ENCODE peak calls at places on chromosome 18, in six cellular contexts. U is gastrocnemius medialis, S is amygdala, F is NCI-H69, Y is left ventricle myocardium superior, T is GM12864. W is an unnamed sample.

GRCh38 chr18:46649071-46649862 is 7.8 kb downstream of the LOXHD1 start:
- DNase-seq in Y (no peak), F (no peak), S (no peak), T (no peak), U (no peak), W (no peak)

GRCh38 chr18:63241317-63241712 is 78.3 kb downstream of the BCL2 start:
- DNase-seq in U (no peak), T (no peak), F (no peak), Y (no peak), S (no peak), W (no peak)

GRCh38 chr18:36402765-36403396 is 105.4 kb downstream of the FHOD3 start:
- DNase-seq in S (no peak), U (no peak), T (no peak), F (peak), Y (peak), W (no peak)

GRCh38 chr18:13266208-13267100 is 47.9 kb downstream of the LDLRAD4 start:
- DNase-seq in U (no peak), F (peak), T (no peak), S (no peak), Y (peak), W (no peak)

GRCh38 chr18:3985664-3986063 is 469.4 kb downstream of the DLGAP1 start:
- DNase-seq in S (no peak), T (no peak), U (no peak), Y (no peak), F (peak), W (no peak)

GRCh38 chr18:61589053-61589723 is 256.0 kb downstream of the CDH20 start:
- DNase-seq in Y (no peak), F (no peak), S (no peak), U (no peak), T (no peak), W (no peak)

GRCh38 chr18:3340682-3341097 is 78.8 kb downstream of the MYL12B start:
- DNase-seq in T (no peak), Y (no peak), U (no peak), S (no peak), F (peak), W (no peak)

GRCh38 chr18:39604836-39605235 is 2039.2 kb upstream of the CELF4 start:
- DNase-seq in T (no peak), Y (no peak), U (no peak), S (no peak), F (no peak), W (no peak)

GRCh38 chr18:55018602-55019001 is 59.3 kb upstream of the CCDC68 start:
- DNase-seq in S (no peak), Y (no peak), F (no peak), T (no peak), U (no peak), W (no peak)

GRCh38 chr18:3458378-3458777 is 8.4 kb downstream of the TGIF1 start:
- DNase-seq in U (no peak), S (no peak), F (no peak), T (no peak), Y (no peak), W (no peak)

GRCh38 chr18:58359226-58360019 is 269.5 kb downstream of the ALPK2 start:
- DNase-seq in T (no peak), U (no peak), S (no peak), Y (no peak), F (no peak), W (no peak)

GRCh38 chr18:2686349-2686968 is 30.9 kb downstream of the SMCHD1 start:
- DNase-seq in S (no peak), F (peak), T (no peak), Y (no peak), U (no peak), W (no peak)

GRCh38 chr18:53687002-53687401 is 537.5 kb downstream of the MBD2 start:
- DNase-seq in S (no peak), U (no peak), F (no peak), Y (no peak), T (no peak), W (no peak)

GRCh38 chr18:24055878-24056277 is 41.3 kb downstream of the TTC39C start:
- DNase-seq in Y (no peak), U (no peak), T (no peak), S (no peak), F (peak), W (no peak)

GRCh38 chr18:37042381-37042780 is 213.5 kb downstream of the KIAA1328 start:
- DNase-seq in Y (no peak), U (no peak), S (no peak), F (peak), T (no peak), W (no peak)

GRCh38 chr18:21109936-21110666 is 1.5 kb downstream of the ROCK1 start:
- DNase-seq in T (no peak), S (no peak), F (no peak), Y (no peak), U (no peak), W (no peak)

GRCh38 chr18:78724214-78724834 is 255.3 kb upstream of the SALL3 start:
- DNase-seq in S (no peak), U (no peak), Y (no peak), F (no peak), T (no peak), W (no peak)

GRCh38 chr18:77114564-77115391 is 17.8 kb downstream of the MBP start:
- DNase-seq in Y (peak), T (no peak), S (no peak), F (no peak), U (peak), W (no peak)

GRCh38 chr18:13568443-13569392 is 157.6 kb downstream of the FAM210A start:
- DNase-seq in U (no peak), F (no peak), S (no peak), T (no peak), Y (no peak), W (peak)

GRCh38 chr18:37412757-37413156 is 152.8 kb downstream of the CELF4 start:
- DNase-seq in F (no peak), T (no peak), Y (no peak), U (no peak), S (no peak), W (no peak)

GRCh38 chr18:62979172-62979571 is 263.8 kb downstream of the PHLPP1 start:
- DNase-seq in S (peak), T (no peak), F (peak), Y (no peak), U (peak), W (no peak)

GRCh38 chr18:75162467-75162866 is 46.5 kb downstream of the PTGR3 start:
- DNase-seq in Y (no peak), S (no peak), T (no peak), F (no peak), U (peak), W (no peak)

GRCh38 chr18:41906528-41907256 is 48.3 kb upstream of the PIK3C3 start:
- DNase-seq in S (no peak), U (no peak), F (peak), T (peak), Y (no peak), W (peak)

GRCh38 chr18:79321625-79322024 is 74.1 kb upstream of the NFATC1 start:
- DNase-seq in F (peak), U (no peak), S (no peak), T (no peak), Y (no peak), W (no peak)

GRCh38 chr18:31015715-31016459 is 26.7 kb downstream of the DSC3 start:
- DNase-seq in Y (no peak), T (no peak), F (no peak), S (no peak), U (no peak), W (no peak)

GRCh38 chr18:68555935-68556334 is 159.0 kb downstream of the TMX3 start:
- DNase-seq in U (no peak), T (no peak), S (no peak), Y (no peak), F (no peak), W (no peak)

GRCh38 chr18:67133669-67134068 is 382.9 kb downstream of the DSEL start:
- DNase-seq in Y (no peak), F (peak), S (no peak), U (no peak), T (no peak), W (no peak)

GRCh38 chr18:57433492-57434176 is 1.5 kb upstream of the ONECUT2 start:
- DNase-seq in T (no peak), F (peak), U (no peak), Y (no peak), S (no peak), W (no peak)

GRCh38 chr18:1954583-1955312 is 616.6 kb downstream of the METTL4 start:
- DNase-seq in T (no peak), U (no peak), F (no peak), Y (no peak), S (no peak), W (no peak)

GRCh38 chr18:48545690-48546365 is 7.0 kb downstream of the CTIF start:
- DNase-seq in F (peak), S (peak), U (peak), Y (peak), T (no peak), W (no peak)

GRCh38 chr18:56377161-56377560 is 261.2 kb downstream of the TXNL1 start:
- DNase-seq in T (no peak), F (no peak), U (no peak), S (no peak), Y (no peak), W (no peak)

GRCh38 chr18:79439201-79440023 is 43.7 kb downstream of the NFATC1 start:
- DNase-seq in T (no peak), Y (no peak), S (no peak), F (no peak), U (peak), W (no peak)

GRCh38 chr18:36818652-36819051 is 10.2 kb downstream of the TPGS2 start:
- DNase-seq in F (peak), S (no peak), T (no peak), Y (no peak), U (no peak), W (no peak)

GRCh38 chr18:50405582-50406271 is 30.9 kb downstream of the SKA1 start:
- DNase-seq in U (no peak), T (no peak), S (no peak), F (peak), Y (no peak), W (no peak)

GRCh38 chr18:3796434-3796833 is 346.5 kb downstream of the TGIF1 start:
- DNase-seq in U (no peak), Y (no peak), S (no peak), F (no peak), T (no peak), W (no peak)

GRCh38 chr18:47184419-47185050 is 8.4 kb upstream of the IER3IP1 start:
- DNase-seq in S (no peak), F (peak), Y (no peak), T (no peak), U (no peak), W (no peak)

GRCh38 chr18:11500153-11501122 is 109.0 kb upstream of the SLC35G4 start:
- DNase-seq in Y (no peak), F (no peak), U (peak), T (peak), S (no peak), W (peak)

GRCh38 chr18:3455938-3456685 is 6.1 kb downstream of the TGIF1 start:
- DNase-seq in Y (no peak), S (no peak), U (no peak), F (no peak), T (no peak), W (no peak)

GRCh38 chr18:79846936-79847557 is 49.3 kb downstream of the KCNG2 start:
- DNase-seq in S (no peak), Y (no peak), F (no peak), U (no peak), T (no peak), W (no peak)